ENCODE peak calls at places on chromosome 20, in five cellular contexts. N is WTC11, K is NCI-H1048, V is AG09309, U is left colon. M is an unnamed sample.
A peak's percentile ranks its signal among the peaks of the same experiment; 100 is the strongest.

GRCh38 chr20:408843-409696 is 971 bp downstream of the RBCK1 start:
- DNase-seq in N (no peak), K (no peak), V (no peak), U (no peak), M (peak; percentile 17)

GRCh38 chr20:36754656-36755222 is 8.8 kb upstream of the NDRG3 start:
- DNase-seq in N (peak; percentile 54), K (no peak), V (peak; percentile 37), U (no peak), M (peak; percentile 50)

GRCh38 chr20:20211274-20211987 is 156.5 kb upstream of the INSM1 start:
- DNase-seq in N (no peak), K (no peak), V (peak; percentile 40), U (peak; percentile 30), M (peak; percentile 86)

GRCh38 chr20:433300-433975 is 25.3 kb downstream of the RBCK1 start:
- DNase-seq in N (no peak), K (no peak), V (no peak), U (no peak), M (peak; percentile 26)

GRCh38 chr20:23856736-23857135 is 22.8 kb downstream of the CST5 start:
- DNase-seq in N (no peak), K (no peak), V (no peak), U (no peak), M (no peak)

GRCh38 chr20:11204926-11205768 is 531.3 kb upstream of the JAG1 start:
- DNase-seq in N (peak; percentile 72), K (no peak), V (no peak), U (peak; percentile 70), M (peak; percentile 79)

GRCh38 chr20:53224851-53225250 is 252.7 kb downstream of the TSHZ2 start:
- DNase-seq in N (no peak), K (no peak), V (no peak), U (no peak), M (no peak)

GRCh38 chr20:61991476-61991875 is 74.2 kb downstream of the TAF4 start:
- DNase-seq in N (no peak), K (no peak), V (no peak), U (no peak), M (no peak)

GRCh38 chr20:4230651-4231050 is 215.3 kb upstream of the RNF24 start:
- DNase-seq in N (no peak), K (no peak), V (no peak), U (no peak), M (no peak)